ENCODE peak calls at places on chromosomes 2 and 18, in five cellular contexts. G is testis, I is ovary, N is K562, Y is heart right ventricle. R is an unnamed sample.

GRCh38 chr2:206274434-206275273 is at the start of gene ZDBF2:
- DNase-seq in G (peak; percentile 69), I (peak; percentile 51), N (peak; percentile 69), Y (peak; percentile 14), R (peak; percentile 81)

GRCh38 chr2:21118302-21118920 is 5.4 kb upstream of the TDRD15 start:
- DNase-seq in G (peak; percentile 59), I (no peak), N (peak; percentile 8), Y (peak; percentile 9), R (peak; percentile 19)

GRCh38 chr2:108139521-108139920 is 100.2 kb upstream of the SULT1C3 start:
- DNase-seq in G (no peak), I (no peak), N (no peak), Y (no peak), R (peak; percentile 88)

GRCh38 chr2:75556679-75557366 is 3.9 kb downstream of the EVA1A start:
- DNase-seq in G (no peak), I (no peak), N (no peak), Y (no peak), R (no peak)

GRCh38 chr2:221204699-221205098 is 367.4 kb downstream of the EPHA4 start:
- DNase-seq in G (no peak), I (no peak), N (no peak), Y (no peak), R (no peak)

GRCh38 chr2:98355881-98356280 is 9.6 kb downstream of the CNGA3 start:
- DNase-seq in G (no peak), I (no peak), N (no peak), Y (no peak), R (peak; percentile 26)

GRCh38 chr2:175068534-175068933 is 63.4 kb upstream of the CHN1 start:
- DNase-seq in G (no peak), I (no peak), N (no peak), Y (no peak), R (no peak)

GRCh38 chr18:159037-159652 is 788 bp downstream of the USP14 start:
- DNase-seq in G (no peak), I (no peak), N (peak; percentile 27), Y (no peak), R (peak; percentile 1)

GRCh38 chr2:241570961-241571581 is 12.5 kb downstream of the BOK start:
- DNase-seq in G (no peak), I (no peak), N (no peak), Y (no peak), R (no peak)

GRCh38 chr2:28394331-28394877 is 1.7 kb downstream of the FOSL2 start:
- DNase-seq in G (peak; percentile 68), I (peak; percentile 55), N (no peak), Y (peak; percentile 68), R (no peak)

GRCh38 chr2:85504434-85505261 is 34.3 kb upstream of the MAT2A start:
- DNase-seq in G (peak; percentile 29), I (no peak), N (no peak), Y (peak; percentile 40), R (no peak)

GRCh38 chr18:9876867-9877654 is 8.7 kb upstream of the TXNDC2 start:
- DNase-seq in G (peak; percentile 80), I (peak; percentile 76), N (peak; percentile 92), Y (peak; percentile 41), R (peak; percentile 99)

GRCh38 chr2:7011376-7012083 is 94.3 kb downstream of the RNF144A start:
- DNase-seq in G (no peak), I (no peak), N (no peak), Y (no peak), R (no peak)

GRCh38 chr2:238513346-238513745 is 86.6 kb downstream of the ASB1 start:
- DNase-seq in G (peak; percentile 59), I (no peak), N (peak; percentile 53), Y (no peak), R (peak; percentile 70)

GRCh38 chr2:163943403-163944356 is 207.9 kb upstream of the FIGN start:
- DNase-seq in G (no peak), I (no peak), N (no peak), Y (no peak), R (no peak)

GRCh38 chr2:168521342-168521741 is 65.3 kb downstream of the CERS6 start:
- DNase-seq in G (peak; percentile 40), I (no peak), N (no peak), Y (no peak), R (peak; percentile 40)

GRCh38 chr2:167136876-167137579 is 248.7 kb downstream of the XIRP2 start:
- DNase-seq in G (no peak), I (no peak), N (no peak), Y (no peak), R (no peak)

GRCh38 chr2:226869371-226869770 is 33.5 kb downstream of the RHBDD1 start:
- DNase-seq in G (no peak), I (no peak), N (no peak), Y (no peak), R (no peak)

GRCh38 chr2:161044937-161045336 is 115.3 kb upstream of the TANK start:
- DNase-seq in G (peak; percentile 15), I (peak; percentile 20), N (no peak), Y (no peak), R (peak; percentile 39)

GRCh38 chr2:18477333-18477732 is 83.1 kb downstream of the RDH14 start:
- DNase-seq in G (no peak), I (no peak), N (no peak), Y (no peak), R (no peak)

GRCh38 chr2:18473241-18473841 is 87.1 kb downstream of the RDH14 start:
- DNase-seq in G (no peak), I (no peak), N (peak; percentile 35), Y (peak; percentile 24), R (peak; percentile 78)

GRCh38 chr2:18476484-18476883 is 84.0 kb downstream of the RDH14 start:
- DNase-seq in G (no peak), I (no peak), N (no peak), Y (no peak), R (no peak)

GRCh38 chr2:18474690-18475089 is 85.8 kb downstream of the RDH14 start:
- DNase-seq in G (no peak), I (no peak), N (no peak), Y (no peak), R (peak; percentile 51)

DNA sequence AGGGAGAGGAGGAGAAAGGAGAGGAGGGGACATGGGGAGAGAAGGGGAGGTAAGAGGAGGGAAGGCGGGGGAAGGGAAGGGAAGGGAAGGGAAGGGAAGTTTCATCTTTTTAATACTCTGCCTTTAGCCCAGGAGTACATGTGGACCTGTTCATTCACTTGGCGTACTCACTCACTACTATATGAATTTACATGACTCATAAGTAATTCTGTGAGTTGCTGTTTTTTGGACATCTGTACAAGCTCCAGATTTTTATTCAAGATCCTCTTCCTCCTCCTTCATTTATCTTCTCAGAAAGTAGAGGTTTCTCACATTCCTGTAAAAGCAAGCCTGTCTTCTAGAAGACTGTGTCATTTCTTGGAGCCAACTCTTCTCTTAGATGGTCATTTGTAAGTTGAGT is 84.6 kb downstream of the RDH14 start:
- DNase-seq in G (no peak), I (no peak), N (no peak), Y (no peak), R (no peak)
- H3K4me1 ChIP-seq in G (no peaks in the 10 kb centered on the region), I (peaks cover 3% of the 10 kb centered on the region), N (no peaks in the 10 kb centered on the region), Y (no peaks in the 10 kb centered on the region), R (no peaks in the 10 kb centered on the region)

GRCh38 chr2:155250800-155251199 is 552.3 kb downstream of the KCNJ3 start:
- DNase-seq in G (peak; percentile 21), I (no peak), N (no peak), Y (no peak), R (no peak)
- TF ChIP-seq CTCF in G (no peak), I (no peak), N (no peak), Y (peak; percentile 35), R (no peak)

GRCh38 chr2:201151127-201152074 is 31.5 kb upstream of the CASP10 start:
- DNase-seq in G (no peak), I (no peak), N (no peak), Y (no peak), R (peak; percentile 79)
- H3K27ac ChIP-seq in G (peak overlapping the region; percentile 57), I (no peak overlapping the region), N (peak overlapping the region; percentile 79), Y (peak overlapping the region; percentile 94), R (no peak overlapping the region)

DNA sequence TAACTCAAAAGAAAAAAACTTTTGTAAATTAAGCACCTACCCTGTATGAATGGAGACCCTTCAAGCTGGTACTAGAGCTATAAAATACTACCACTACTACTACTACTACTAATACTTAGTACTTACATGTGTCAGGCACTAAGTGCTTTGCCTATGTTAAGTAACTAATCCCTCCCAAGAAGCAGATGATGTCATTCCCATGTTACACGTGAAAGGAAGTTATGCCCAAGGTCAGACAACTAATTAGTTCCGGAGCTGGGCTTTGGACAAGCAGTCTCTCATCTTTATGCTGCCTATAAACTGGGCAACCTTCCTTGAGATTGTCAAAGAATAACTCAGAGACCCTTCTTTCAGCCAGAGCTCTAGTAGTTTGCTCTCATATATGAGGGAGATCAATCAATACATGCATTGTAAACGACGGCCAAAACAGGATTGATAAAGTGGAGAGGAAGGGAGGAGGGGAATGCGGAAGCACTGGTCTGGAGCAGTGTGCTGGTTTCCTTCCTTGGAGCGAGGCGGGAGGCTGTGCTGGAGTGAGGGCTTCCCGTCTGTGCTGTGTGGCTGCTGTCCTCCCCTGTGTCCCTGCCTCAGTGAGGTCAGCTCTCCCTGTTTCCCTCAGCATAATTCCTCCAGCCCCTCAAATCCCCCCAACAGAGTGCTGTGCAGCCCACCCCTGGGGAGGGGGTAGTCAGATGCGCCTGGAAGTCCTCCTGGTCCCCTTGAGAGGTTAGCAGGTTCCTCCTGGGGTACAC is 13.7 kb upstream of the ATP6V1B1 start:
- DNase-seq in G (no peak), I (no peak), N (no peak), Y (no peak), R (no peak)
- H3K4me1 ChIP-seq in G (no peaks in the 10 kb centered on the region), I (peaks cover 1% of the 10 kb centered on the region), N (no peaks in the 10 kb centered on the region), Y (no peaks in the 10 kb centered on the region), R (no peaks in the 10 kb centered on the region)

GRCh38 chr2:197614532-197614931 is 60.9 kb downstream of the RFTN2 start:
- DNase-seq in G (no peak), I (no peak), N (no peak), Y (no peak), R (no peak)

GRCh38 chr2:197613509-197613987 is 61.8 kb downstream of the RFTN2 start:
- DNase-seq in G (no peak), I (no peak), N (no peak), Y (no peak), R (peak; percentile 74)

GRCh38 chr2:197620113-197620512 is 55.3 kb downstream of the RFTN2 start:
- DNase-seq in G (no peak), I (no peak), N (no peak), Y (no peak), R (peak; percentile 7)

DNA sequence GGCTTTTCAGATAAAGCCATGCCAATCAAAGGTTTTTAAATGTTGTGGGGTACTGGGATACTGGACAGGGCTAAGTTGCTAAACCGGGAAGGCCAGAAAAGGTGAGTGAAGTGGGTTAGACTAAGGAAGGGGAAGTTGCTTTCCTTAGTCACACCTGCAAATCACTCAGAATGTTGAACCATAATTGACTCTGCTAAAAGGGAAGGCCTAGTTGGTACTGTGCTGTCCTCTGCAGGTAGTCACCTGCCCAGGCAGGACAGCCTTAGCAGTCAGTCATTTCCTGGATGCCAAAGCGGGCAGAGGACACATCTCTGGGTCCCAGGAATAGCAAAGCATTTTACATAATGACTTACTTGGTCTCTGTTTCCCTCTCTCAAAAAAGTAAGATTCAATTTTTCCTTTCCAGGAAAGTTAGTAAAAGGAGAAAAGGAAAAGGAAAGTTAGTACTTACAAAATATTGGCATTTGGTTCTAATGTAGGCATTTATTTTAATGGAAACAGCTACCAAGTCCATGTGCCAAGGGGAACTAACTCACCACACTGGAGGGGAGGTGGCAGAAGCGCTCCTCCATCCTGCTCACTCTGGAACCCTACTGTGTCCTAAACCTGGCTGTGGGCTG is 60.2 kb downstream of the RFTN2 start:
- DNase-seq in G (no peak), I (no peak), N (no peak), Y (no peak), R (no peak)
- TF ChIP-seq CTCF in G (no peak), I (no peak), N (no peak), Y (no peak), R (no peak)